ENCODE peak calls at places on chromosomes 12 and 14, in ten cellular contexts. U is glutamatergic neuron, E is body of pancreas, K is heart right ventricle, M is neural crest cell, P is pancreas, Y is MCF 10A, Z is tibial nerve, O is cardiac muscle cell, W is kidney. J is an unnamed sample.

GRCh38 chr14:33508663-33509062 is 442.2 kb downstream of the EGLN3 start:
- DNase-seq in U (no peak), E (no peak), K (no peak), M (no peak), P (no peak), Y (no peak), Z (no peak), O (no peak), W (no peak), J (no peak)

GRCh38 chr14:95679995-95680735 is 6.1 kb upstream of the TCL1B start:
- DNase-seq in U (no peak), E (peak), K (no peak), M (no peak), P (no peak), Y (no peak), Z (no peak), O (no peak), W (no peak), J (no peak)

GRCh38 chr14:37746140-37746832 is 150.9 kb downstream of the TTC6 start:
- DNase-seq in U (no peak), E (no peak), K (no peak), M (no peak), P (no peak), Y (no peak), Z (no peak), O (no peak), W (no peak), J (no peak)

GRCh38 chr12:19643635-19644034 is 204.3 kb downstream of the AEBP2 start:
- DNase-seq in U (no peak), E (no peak), K (no peak), M (no peak), P (no peak), Y (peak), Z (no peak), O (peak), W (no peak), J (peak)

GRCh38 chr12:6206327-6206726 is 6.1 kb downstream of the CD9 start:
- DNase-seq in U (no peak), E (no peak), K (no peak), M (no peak), P (no peak), Y (no peak), Z (no peak), O (no peak), W (no peak), J (no peak)

GRCh38 chr14:72666610-72667009 is 227.3 kb downstream of the DPF3 start:
- DNase-seq in U (no peak), E (no peak), K (no peak), M (no peak), P (no peak), Y (peak), Z (no peak), O (no peak), W (no peak), J (no peak)

GRCh38 chr12:62584619-62585018 is 118.0 kb downstream of the MON2 start:
- DNase-seq in U (no peak), E (no peak), K (no peak), M (no peak), P (no peak), Y (no peak), Z (no peak), O (no peak), W (no peak), J (no peak)

GRCh38 chr14:61498811-61499210 is 177.4 kb downstream of the PRKCH start:
- DNase-seq in U (no peak), E (no peak), K (no peak), M (no peak), P (no peak), Y (peak), Z (no peak), O (peak), W (no peak), J (no peak)

GRCh38 chr12:53467880-53468279 is 16.0 kb downstream of the PCBP2 start:
- DNase-seq in U (no peak), E (no peak), K (no peak), M (no peak), P (no peak), Y (no peak), Z (no peak), O (no peak), W (no peak), J (no peak)

GRCh38 chr14:73833024-73833423 is 18.6 kb upstream of the PTGR2 start:
- DNase-seq in U (no peak), E (no peak), K (no peak), M (no peak), P (no peak), Y (no peak), Z (no peak), O (peak), W (no peak), J (no peak)

GRCh38 chr14:70534904-70535303 is at the start of gene ADAM20:
- DNase-seq in U (no peak), E (no peak), K (no peak), M (no peak), P (no peak), Y (no peak), Z (no peak), O (no peak), W (no peak), J (no peak)

DNA sequence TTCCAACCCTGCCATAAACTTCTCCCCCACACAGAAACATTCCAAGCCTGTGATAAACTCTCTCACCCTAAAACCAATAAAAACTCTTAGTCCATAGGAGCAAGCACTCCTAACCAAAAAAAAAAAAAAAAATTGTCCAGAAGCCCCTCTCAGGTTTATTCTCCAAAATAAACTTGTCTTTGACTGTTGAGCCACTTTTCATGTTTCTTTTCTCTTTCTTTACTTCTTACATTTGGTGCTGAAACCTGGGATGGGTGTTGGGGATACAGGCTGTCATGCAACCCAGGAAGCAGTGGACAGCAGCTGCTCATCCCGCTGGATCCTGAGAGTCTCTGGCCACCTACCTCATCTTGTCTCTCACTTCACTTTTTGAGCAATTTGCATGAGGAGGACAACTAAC is 2.0 kb upstream of the ADAM20 start:
- DNase-seq in U (no peak), E (no peak), K (no peak), M (no peak), P (no peak), Y (no peak), Z (no peak), O (no peak), W (no peak), J (no peak)
- TF ChIP-seq CTCF in U (no peak), E (no peak), K (no peak), M (no peak), P (no peak), Y (no peak), Z (no peak), O (no peak), W (no peak), J (no peak)

DNA sequence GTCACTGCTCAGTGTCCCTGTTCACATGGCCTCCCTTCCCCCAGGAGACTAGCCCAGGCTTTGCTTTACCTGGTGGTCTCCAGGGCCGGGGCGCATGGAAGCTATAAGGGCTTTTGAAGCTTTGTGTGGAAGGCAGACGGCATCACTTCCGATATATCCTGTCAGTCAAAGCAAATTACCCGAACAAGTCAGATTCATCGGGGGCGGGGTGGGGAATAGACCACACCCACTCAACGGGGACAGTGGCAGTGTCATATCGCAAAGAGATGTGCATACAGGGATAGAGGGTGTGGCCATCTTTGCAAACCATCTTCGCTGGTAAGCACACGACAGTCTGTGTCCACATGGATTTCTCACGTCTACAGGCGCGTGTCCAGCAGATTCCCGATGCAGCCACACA is 127.3 kb downstream of the GLT1D1 start:
- DNase-seq in U (no peak), E (no peak), K (no peak), M (no peak), P (no peak), Y (no peak), Z (no peak), O (no peak), W (no peak), J (no peak)
- TF ChIP-seq CTCF in U (no peak), E (no peak), K (no peak), M (no peak), P (no peak), Y (no peak), Z (no peak), O (no peak), W (no peak), J (no peak)

DNA sequence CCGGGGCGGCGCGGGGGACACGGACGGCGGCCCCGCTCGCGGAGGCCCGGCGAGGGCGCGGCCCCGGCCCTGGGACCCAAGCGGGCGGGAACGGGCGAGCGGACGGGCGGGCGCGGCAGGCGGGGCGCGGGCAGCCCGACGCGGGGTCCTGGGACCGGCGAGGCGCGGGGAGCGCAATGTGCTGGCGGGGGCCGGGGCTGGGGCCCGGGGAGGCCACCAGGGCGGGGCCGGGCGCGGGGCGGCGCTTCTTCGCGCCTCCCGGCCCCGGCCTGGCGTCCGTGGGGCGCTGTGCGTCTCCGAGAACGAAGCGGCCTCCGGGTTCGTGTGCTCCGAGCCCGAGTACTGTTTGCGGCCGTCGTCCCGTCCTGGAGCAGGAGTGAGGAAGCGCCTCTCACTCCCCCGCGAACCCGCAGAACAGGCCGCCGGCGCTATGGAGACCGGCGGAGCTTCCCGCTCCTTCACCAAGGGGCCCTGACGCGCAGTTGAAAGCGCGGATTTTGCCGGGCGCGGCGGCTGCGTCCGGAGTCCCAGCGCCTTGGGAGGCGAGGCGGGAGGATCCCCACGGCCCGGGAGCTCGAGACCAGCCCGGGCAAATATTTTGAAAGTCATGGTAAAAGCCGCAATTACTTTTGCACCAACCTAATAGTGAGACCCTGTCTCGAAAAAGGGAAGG is 415 bp upstream of the ANKLE2 start:
- DNase-seq in U (peak), E (peak), K (peak), M (peak), P (peak), Y (peak), Z (peak), O (peak), W (peak), J (peak)
- TF ChIP-seq CTCF in U (no peak), E (no peak), K (peak), M (peak), P (peak), Y (no peak), Z (peak), O (peak), W (peak), J (no peak)

GRCh38 chr14:35343709-35344474 is 51.7 kb downstream of the PSMA6 start:
- DNase-seq in U (no peak), E (no peak), K (no peak), M (no peak), P (no peak), Y (no peak), Z (no peak), O (no peak), W (no peak), J (no peak)
- TF ChIP-seq CTCF in U (no peak), E (no peak), K (no peak), M (no peak), P (no peak), Y (no peak), Z (no peak), O (no peak), W (no peak), J (no peak)

GRCh38 chr14:64762044-64763034 is 58.1 kb downstream of the PLEKHG3 start:
- DNase-seq in U (peak), E (peak), K (peak), M (no peak), P (peak), Y (peak), Z (peak), O (peak), W (peak), J (no peak)
- TF ChIP-seq CTCF in U (no peak), E (no peak), K (no peak), M (no peak), P (no peak), Y (peak), Z (no peak), O (no peak), W (no peak), J (no peak)

J was measured in endothelial cell.